ENCODE peak calls at places on chromosome 17, in five cellular contexts. One of them, this sample, is unnamed.
A peak's percentile ranks its signal among the peaks of the same experiment; 100 is the strongest.

GRCh38 chr17:3026856-3027751 is 36.3 kb downstream of the OR1D5 start:
- DNase-seq in HS-5: no peak
- DNase-seq in heart right ventricle: no peak
- DNase-seq in iPS-NIHi11: peak; percentile 4
- DNase-seq in mucosa of gallbladder: no peak
- DNase-seq in this sample: no peak

GRCh38 chr17:59618894-59619312 is 792 bp upstream of the CLTC start:
- DNase-seq in mucosa of gallbladder: no peak
- DNase-seq in HS-5: peak; percentile 39
- DNase-seq in heart right ventricle: no peak
- DNase-seq in iPS-NIHi11: peak; percentile 85
- DNase-seq in this sample: no peak

GRCh38 chr17:73062726-73063125 is 29.8 kb downstream of the SLC39A11 start:
- DNase-seq in heart right ventricle: no peak
- DNase-seq in mucosa of gallbladder: no peak
- DNase-seq in HS-5: no peak
- DNase-seq in iPS-NIHi11: no peak
- DNase-seq in this sample: no peak

GRCh38 chr17:28141333-28141732 is 98.9 kb downstream of the NLK start:
- DNase-seq in HS-5: no peak
- DNase-seq in heart right ventricle: no peak
- DNase-seq in iPS-NIHi11: no peak
- DNase-seq in mucosa of gallbladder: no peak
- DNase-seq in this sample: no peak

GRCh38 chr17:79042421-79043190 is 18.6 kb downstream of the C1QTNF1 start:
- DNase-seq in heart right ventricle: peak; percentile 73
- DNase-seq in mucosa of gallbladder: peak; percentile 78
- DNase-seq in HS-5: no peak
- DNase-seq in iPS-NIHi11: peak; percentile 88
- DNase-seq in this sample: no peak

GRCh38 chr17:62062313-62062712 is 2.8 kb downstream of the MED13 start:
- DNase-seq in mucosa of gallbladder: no peak
- DNase-seq in iPS-NIHi11: no peak
- DNase-seq in heart right ventricle: no peak
- DNase-seq in HS-5: no peak
- DNase-seq in this sample: no peak

GRCh38 chr17:77185137-77185536 is 44.4 kb downstream of the SEC14L1 start:
- DNase-seq in iPS-NIHi11: no peak
- DNase-seq in HS-5: no peak
- DNase-seq in heart right ventricle: no peak
- DNase-seq in mucosa of gallbladder: no peak
- DNase-seq in this sample: no peak

GRCh38 chr17:4043862-4044261 is 79.6 kb upstream of the ATP2A3 start:
- DNase-seq in iPS-NIHi11: no peak
- DNase-seq in mucosa of gallbladder: peak; percentile 46
- DNase-seq in HS-5: no peak
- DNase-seq in heart right ventricle: peak; percentile 25
- DNase-seq in this sample: no peak

GRCh38 chr17:50096092-50096491 is 941 bp downstream of the PDK2 start:
- DNase-seq in HS-5: no peak
- DNase-seq in iPS-NIHi11: no peak
- DNase-seq in heart right ventricle: no peak
- DNase-seq in mucosa of gallbladder: no peak
- DNase-seq in this sample: no peak

GRCh38 chr17:50268632-50269287 is 5.5 kb upstream of the TMEM92 start:
- DNase-seq in HS-5: no peak
- DNase-seq in mucosa of gallbladder: no peak
- DNase-seq in iPS-NIHi11: peak; percentile 7
- DNase-seq in heart right ventricle: no peak
- DNase-seq in this sample: peak; percentile 44

GRCh38 chr17:7549401-7550055 is 670 bp downstream of the TNFSF12 start:
- DNase-seq in heart right ventricle: no peak
- DNase-seq in iPS-NIHi11: peak; percentile 45
- DNase-seq in HS-5: no peak
- DNase-seq in mucosa of gallbladder: no peak
- DNase-seq in this sample: no peak

GRCh38 chr17:69220098-69220497 is 8.5 kb downstream of the ABCA10 start:
- DNase-seq in HS-5: no peak
- DNase-seq in mucosa of gallbladder: no peak
- DNase-seq in heart right ventricle: no peak
- DNase-seq in iPS-NIHi11: no peak
- DNase-seq in this sample: no peak

GRCh38 chr17:3667366-3668278 is 756 bp downstream of the TAX1BP3 start:
- DNase-seq in heart right ventricle: peak; percentile 91
- DNase-seq in HS-5: peak; percentile 60
- DNase-seq in mucosa of gallbladder: peak; percentile 89
- DNase-seq in iPS-NIHi11: peak; percentile 84
- DNase-seq in this sample: peak; percentile 41